ENCODE peak calls at places on chromosomes 2 and 18, in four cellular contexts. I is spleen, T is GM12892, D is HepG2. N is an unnamed sample.

GRCh38 chr2:69565431-69565839 is 78.1 kb downstream of the AAK1 start:
- DNase-seq in I (peak), T (peak), D (peak), N (no peak)

GRCh38 chr2:113182471-113183260 is 8.9 kb downstream of the PSD4 start:
- DNase-seq in I (peak), T (no peak), D (no peak), N (no peak)

GRCh38 chr2:99488999-99489757 is 639 bp downstream of the REV1 start:
- DNase-seq in I (peak), T (peak), D (peak), N (peak)

GRCh38 chr2:132782166-132782783 is 112.3 kb upstream of the LYPD1 start:
- DNase-seq in I (no peak), T (no peak), D (no peak), N (no peak)

GRCh38 chr2:115558725-115559124 is 1116.3 kb downstream of the DPP10 start:
- DNase-seq in I (no peak), T (no peak), D (no peak), N (no peak)

GRCh38 chr2:188659656-188660406 is 314.3 kb upstream of the COL3A1 start:
- DNase-seq in I (no peak), T (no peak), D (no peak), N (no peak)

GRCh38 chr2:12416600-12416999 is 300.1 kb upstream of the TRIB2 start:
- DNase-seq in I (peak), T (no peak), D (peak), N (peak)

GRCh38 chr18:76354348-76354747 is 140.7 kb downstream of the ZNF516 start:
- DNase-seq in I (no peak), T (no peak), D (no peak), N (no peak)

GRCh38 chr2:16584094-16584493 is 81.5 kb downstream of the CYRIA start:
- DNase-seq in I (no peak), T (no peak), D (no peak), N (no peak)

GRCh38 chr2:176503760-176504159 is 234.5 kb downstream of the MTX2 start:
- DNase-seq in I (no peak), T (no peak), D (no peak), N (no peak)

GRCh38 chr2:227871375-227871788 is at the start of gene DAW1:
- DNase-seq in I (peak), T (peak), D (peak), N (no peak)

GRCh38 chr2:160474891-160475795 is 18.5 kb downstream of the RBMS1 start:
- DNase-seq in I (no peak), T (no peak), D (no peak), N (no peak)

GRCh38 chr18:55588001-55588875 is at the start of gene TCF4:
- DNase-seq in I (peak), T (peak), D (no peak), N (peak)
- TF ChIP-seq POLR2AphosphoS5 in I (peak), T (no peak), D (no peak), N (no peak)

GRCh38 chr2:61017556-61018318 is at the start of the genes PEX13 and PUS10:
- DNase-seq in I (peak), T (peak), D (peak), N (peak)
- TF ChIP-seq POLR2A in I (peak), T (no peak), D (peak), N (peak)

DNA sequence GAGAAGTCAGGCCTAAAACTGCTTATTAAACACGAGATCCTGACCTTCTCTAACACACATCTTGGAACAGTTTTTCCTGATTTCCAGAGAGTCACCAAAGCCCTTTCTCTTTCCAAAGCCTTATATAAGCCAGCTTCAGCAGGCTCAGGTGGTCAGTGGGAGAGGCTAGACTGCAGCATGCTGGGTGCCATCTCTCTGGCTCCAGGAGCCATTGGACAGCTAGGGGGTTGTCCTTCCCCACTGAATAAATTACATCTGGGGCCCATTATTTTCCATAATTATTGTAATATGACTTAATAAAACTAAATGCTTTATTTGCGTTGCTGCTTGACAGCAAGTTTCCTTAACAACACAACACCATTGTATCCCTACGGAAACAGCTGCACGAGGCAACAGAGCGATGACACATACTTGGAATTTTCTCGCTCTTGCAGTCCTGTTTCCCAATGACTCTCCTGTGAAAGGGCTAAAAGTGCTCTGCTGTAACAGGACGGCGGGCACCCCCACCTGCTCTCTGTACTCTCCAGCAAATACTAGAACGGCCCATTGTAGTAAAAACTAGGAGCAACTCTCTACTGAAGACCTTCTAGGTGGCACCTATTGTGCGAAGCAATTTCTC is 160.6 kb downstream of the RNF144A start:
- DNase-seq in I (no peak), T (no peak), D (no peak), N (no peak)
- TF ChIP-seq POLR2AphosphoS5 in I (no peak), T (no peak), D (no peak), N (no peak)

GRCh38 chr2:134862674-134863073 is 24.3 kb downstream of the ACMSD start:
- DNase-seq in I (no peak), T (no peak), D (no peak), N (no peak)

GRCh38 chr2:134863446-134863845 is 25.0 kb downstream of the ACMSD start:
- DNase-seq in I (no peak), T (no peak), D (no peak), N (no peak)

GRCh38 chr2:134866498-134867099 is 28.2 kb downstream of the ACMSD start:
- DNase-seq in I (no peak), T (no peak), D (no peak), N (no peak)

GRCh38 chr2:134862069-134862468 is 23.7 kb downstream of the ACMSD start:
- DNase-seq in I (no peak), T (no peak), D (no peak), N (no peak)

DNA sequence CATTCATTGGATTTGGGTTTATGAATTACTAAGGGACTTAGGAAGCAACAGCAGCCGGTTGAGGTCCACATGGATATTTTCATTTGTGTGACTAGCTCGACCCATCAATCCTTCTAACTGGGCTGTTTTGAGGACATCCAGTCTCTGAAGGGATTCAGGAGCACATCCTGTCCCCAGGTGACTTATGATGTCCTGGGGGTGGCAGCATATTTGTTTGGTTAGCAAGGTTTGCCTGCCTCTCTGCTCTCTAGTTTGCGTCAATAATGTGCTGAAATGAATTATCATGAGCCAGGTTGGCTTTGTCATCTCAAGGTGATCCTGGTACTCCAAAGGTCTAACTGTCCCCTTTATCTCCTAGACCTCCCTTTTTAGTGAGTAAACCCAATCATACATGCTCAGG is 27.0 kb downstream of the ACMSD start:
- DNase-seq in I (no peak), T (no peak), D (no peak), N (no peak)
- TF ChIP-seq POLR2A in I (no peak), T (no peak), D (no peak), N (no peak)

DNA sequence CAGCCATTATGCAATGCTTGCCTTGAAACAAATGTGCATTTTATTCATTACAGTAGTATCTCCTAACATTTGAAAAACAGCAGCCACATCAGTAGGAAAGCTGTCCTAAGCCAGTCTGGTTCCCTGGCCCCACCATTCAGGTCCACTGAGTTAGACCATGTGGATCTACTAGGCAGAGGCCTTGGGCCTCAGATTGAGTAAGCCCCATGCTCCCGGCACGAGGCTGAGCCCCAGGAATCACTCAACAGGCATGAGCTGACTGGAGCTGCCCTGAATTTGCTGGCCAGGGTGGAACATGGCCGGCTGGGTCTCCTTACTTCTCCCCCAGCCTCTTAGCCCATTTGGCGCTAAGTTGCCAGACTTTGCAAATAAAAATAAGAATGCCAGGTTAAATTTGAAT is 103.3 kb downstream of the ZFP36L2 start:
- DNase-seq in I (no peak), T (no peak), D (no peak), N (no peak)
- TF ChIP-seq POLR2AphosphoS5 in I (no peak), T (no peak), D (no peak), N (no peak)

DNA sequence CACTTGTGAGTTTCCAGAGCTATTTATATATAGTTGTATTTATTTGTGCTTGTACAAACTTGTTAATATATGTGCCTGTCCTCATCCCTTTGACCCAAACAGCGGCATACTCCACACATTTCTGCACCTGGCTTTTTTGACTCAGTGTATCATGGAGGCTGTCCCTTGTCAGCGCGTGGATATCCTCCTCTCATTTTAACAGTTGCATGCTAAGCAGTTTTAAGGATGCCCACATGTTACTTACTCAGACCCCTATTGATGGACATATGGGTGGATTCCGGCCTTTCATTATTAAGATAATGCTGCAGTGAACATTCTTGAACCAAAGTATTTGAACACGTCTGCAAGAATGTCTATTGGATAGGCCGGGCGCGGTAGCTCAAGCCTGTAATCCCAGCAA is 655 bp upstream of the MREG start:
- DNase-seq in I (no peak), T (no peak), D (no peak), N (no peak)
- TF ChIP-seq POLR2A in I (no peak), T (no peak), D (no peak), N (no peak)

N was measured in prostate gland.